ENCODE peak calls at places on chromosomes 1 and 21, in seven cellular contexts. M, B, E, N, K, I and C are unnamed samples.

GRCh38 chr21:32777269-32777668 is 5.7 kb upstream of the PAXBP1 start:
- DNase-seq in I (no peak), M (no peak), K (no peak), N (no peak), E (peak; percentile 35), B (no peak), C (no peak)

GRCh38 chr21:21291883-21292569 is 293.8 kb downstream of the NCAM2 start:
- DNase-seq in I (no peak), B (no peak), N (no peak), K (no peak), E (no peak), M (no peak), C (no peak)

GRCh38 chr1:24923485-24924113 is 6.5 kb downstream of the RUNX3 start:
- DNase-seq in I (no peak), K (no peak), M (no peak), B (no peak), N (no peak), E (no peak), C (peak; percentile 87)

GRCh38 chr1:93347319-93347899 is 1.7 kb downstream of the DR1 start:
- DNase-seq in E (no peak), B (no peak), I (no peak), K (no peak), N (no peak), M (no peak), C (no peak)

GRCh38 chr1:9397984-9398526 is 105.4 kb downstream of the SPSB1 start:
- DNase-seq in N (peak; percentile 88), M (peak; percentile 53), K (no peak), B (no peak), E (peak; percentile 66), I (no peak), C (no peak)

GRCh38 chr1:212525479-212526110 is 83.0 kb upstream of the ATF3 start:
- DNase-seq in E (peak; percentile 51), I (no peak), M (peak; percentile 62), N (no peak), K (no peak), B (no peak), C (no peak)

GRCh38 chr1:224609333-224609732 is 6.8 kb upstream of the CNIH3 start:
- DNase-seq in E (no peak), K (no peak), N (no peak), B (no peak), M (no peak), I (no peak), C (no peak)

GRCh38 chr1:223653015-223653414 is 12.5 kb downstream of the CAPN8 start:
- DNase-seq in N (peak; percentile 18), K (no peak), E (no peak), I (no peak), M (no peak), B (no peak), C (no peak)

GRCh38 chr1:234763361-234763760 is 153.4 kb upstream of the IRF2BP2 start:
- DNase-seq in B (no peak), M (no peak), I (no peak), E (no peak), K (no peak), N (no peak), C (no peak)

GRCh38 chr1:95003433-95003738 is 69.4 kb downstream of the ALG14 start:
- DNase-seq in M (no peak), I (no peak), K (no peak), B (no peak), E (peak; percentile 51), N (no peak), C (no peak)
- H3K4me3 ChIP-seq in M (no peak overlapping the region), I (no peak overlapping the region), K (no peak overlapping the region), B (no peak overlapping the region), E (no peak overlapping the region), N (no peak overlapping the region), C (no peak overlapping the region)

GRCh38 chr1:168833801-168834224 is 104.8 kb upstream of the DPT start:
- DNase-seq in M (no peak), N (peak; percentile 44), I (no peak), K (no peak), B (no peak), E (no peak), C (no peak)
- TF ChIP-seq CTCF in M (no peak), N (no peak), I (no peak), K (no peak), B (no peak), E (no peak), C (no peak)

GRCh38 chr1:114510235-114511047 is 562 bp downstream of the TRIM33 start:
- DNase-seq in M (peak; percentile 12), K (no peak), B (peak; percentile 35), N (peak; percentile 56), I (peak; percentile 61), E (peak; percentile 39), C (peak; percentile 55)

GRCh38 chr1:114508386-114508898 is 2.6 kb downstream of the TRIM33 start:
- DNase-seq in B (no peak), M (no peak), E (no peak), N (no peak), K (no peak), I (no peak), C (no peak)

GRCh38 chr1:114511048-114511785 is at the start of gene TRIM33:
- DNase-seq in N (peak; percentile 93), B (peak; percentile 86), M (peak; percentile 82), E (peak; percentile 91), I (peak; percentile 96), K (peak; percentile 78), C (peak; percentile 97)

GRCh38 chr1:114509596-114510234 is 1.3 kb downstream of the TRIM33 start:
- DNase-seq in E (peak; percentile 4), M (no peak), K (no peak), N (no peak), B (no peak), I (no peak), C (no peak)

GRCh38 chr1:114512595-114513280 is 1.7 kb upstream of the TRIM33 start:
- DNase-seq in E (no peak), M (no peak), B (no peak), K (no peak), I (no peak), N (no peak), C (no peak)
- H3K4me3 ChIP-seq in E (no peak overlapping the region), M (no peak overlapping the region), B (peak overlapping the region; percentile 8), K (no peak overlapping the region), I (no peak overlapping the region), N (peak overlapping the region; percentile 99), C (peak overlapping the region; percentile 74)

DNA sequence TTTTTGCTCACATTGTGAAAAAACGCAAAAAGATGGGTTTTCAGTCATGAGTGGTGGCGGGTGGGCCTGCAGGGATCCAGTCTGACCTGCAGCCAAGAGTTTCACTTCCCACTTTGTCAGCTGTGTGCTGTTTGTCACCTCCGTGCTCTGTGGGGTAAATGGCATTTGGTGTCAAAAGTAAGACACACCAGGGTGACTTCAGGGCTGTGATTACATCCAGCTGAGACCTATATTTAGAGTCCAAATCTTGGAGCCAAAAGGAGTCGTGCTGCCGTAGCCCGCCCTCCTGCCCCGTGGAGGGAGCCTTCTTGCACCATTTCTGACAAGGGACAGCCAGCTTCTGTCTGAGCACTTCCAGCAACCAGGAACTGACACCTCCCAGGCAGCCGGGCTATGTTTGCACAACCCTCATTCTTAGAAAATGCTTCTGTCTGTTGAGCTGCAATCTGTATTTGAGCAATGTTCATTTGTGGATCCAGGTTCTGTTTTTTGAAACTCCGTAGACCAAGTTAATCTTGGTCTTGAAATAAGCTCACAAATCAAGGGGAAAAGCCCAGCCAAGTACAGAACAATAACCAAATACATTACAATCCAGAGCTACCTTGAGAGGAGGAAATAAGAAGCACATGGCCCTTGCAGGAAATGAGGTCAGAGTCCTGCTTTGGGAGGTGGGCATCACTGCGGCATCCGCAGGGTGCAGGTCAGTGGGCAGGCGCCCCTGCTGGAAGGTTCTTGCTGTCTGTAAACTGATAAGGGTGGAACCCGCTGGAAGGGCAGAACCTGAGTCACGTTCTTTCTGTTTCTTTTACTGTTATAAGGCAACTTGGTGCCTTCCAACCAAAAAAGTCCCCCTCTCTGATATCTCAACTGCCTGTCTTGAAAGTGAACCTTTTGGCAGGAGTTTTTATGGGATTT is 14.4 kb downstream of the ABCG1 start:
- DNase-seq in K (no peak), E (peak; percentile 58), B (no peak), N (peak; percentile 57), I (peak; percentile 68), M (peak; percentile 18), C (peak; percentile 90)
- TF ChIP-seq CTCF in K (peak; percentile 32), E (peak; percentile 24), B (no peak), N (peak; percentile 17), I (peak; percentile 36), M (peak; percentile 19), C (peak; percentile 37)

GRCh38 chr1:203274603-203275381 is 30.5 kb upstream of the BTG2 start:
- DNase-seq in K (no peak), E (peak; percentile 40), I (no peak), N (no peak), B (no peak), M (no peak), C (no peak)

GRCh38 chr1:203275656-203276272 is 29.6 kb upstream of the BTG2 start:
- DNase-seq in M (no peak), K (no peak), E (no peak), B (no peak), I (no peak), N (no peak), C (no peak)

GRCh38 chr1:203273206-203273868 is 32.0 kb upstream of the BTG2 start:
- DNase-seq in E (peak; percentile 90), I (peak; percentile 92), M (peak; percentile 69), B (peak; percentile 84), K (no peak), N (peak; percentile 86), C (peak; percentile 93)

GRCh38 chr1:203272633-203273205 is 32.6 kb upstream of the BTG2 start:
- DNase-seq in E (no peak), B (no peak), I (no peak), M (no peak), K (no peak), N (no peak), C (no peak)

GRCh38 chr1:203273869-203274602 is 31.3 kb upstream of the BTG2 start:
- DNase-seq in N (no peak), B (no peak), E (no peak), I (no peak), K (no peak), M (no peak), C (peak; percentile 51)
- H3K4me3 ChIP-seq in N (no peak overlapping the region), B (no peak overlapping the region), E (no peak overlapping the region), I (no peak overlapping the region), K (no peak overlapping the region), M (no peak overlapping the region), C (peak overlapping the region; percentile 59)